ENCODE peak calls at places on chromosome 18, in nine cellular contexts. One of them, this sample, is unnamed.

GRCh38 chr18:61530681-61531080 is 197.5 kb downstream of the CDH20 start:
- DNase-seq in GM10248: no peak
- DNase-seq in progenitor cell of endocrine pancreas: no peak
- DNase-seq in cardiac muscle cell: no peak
- DNase-seq in heart right ventricle: no peak
- DNase-seq in GM23338: no peak
- DNase-seq in H1: no peak
- DNase-seq in neural crest cell: no peak
- DNase-seq in B cell: no peak
- DNase-seq in this sample: no peak

GRCh38 chr18:52216104-52216503 is 123.9 kb upstream of the DCC start:
- DNase-seq in cardiac muscle cell: no peak
- DNase-seq in heart right ventricle: no peak
- DNase-seq in H1: no peak
- DNase-seq in GM10248: no peak
- DNase-seq in neural crest cell: no peak
- DNase-seq in progenitor cell of endocrine pancreas: no peak
- DNase-seq in GM23338: no peak
- DNase-seq in B cell: no peak
- DNase-seq in this sample: no peak

GRCh38 chr18:48330016-48330991 is 78.9 kb downstream of the ZBTB7C start:
- DNase-seq in cardiac muscle cell: no peak
- DNase-seq in H1: no peak
- DNase-seq in neural crest cell: no peak
- DNase-seq in progenitor cell of endocrine pancreas: no peak
- DNase-seq in B cell: no peak
- DNase-seq in heart right ventricle: no peak
- DNase-seq in GM23338: no peak
- DNase-seq in GM10248: no peak
- DNase-seq in this sample: no peak

GRCh38 chr18:49591271-49591670 is 29.4 kb downstream of the LIPG start:
- DNase-seq in GM10248: no peak
- DNase-seq in H1: no peak
- DNase-seq in heart right ventricle: no peak
- DNase-seq in GM23338: no peak
- DNase-seq in cardiac muscle cell: no peak
- DNase-seq in progenitor cell of endocrine pancreas: no peak
- DNase-seq in B cell: no peak
- DNase-seq in neural crest cell: no peak
- DNase-seq in this sample: no peak

GRCh38 chr18:50356036-50356945 is 18.6 kb upstream of the SKA1 start:
- DNase-seq in H1: no peak
- DNase-seq in cardiac muscle cell: peak
- DNase-seq in B cell: no peak
- DNase-seq in neural crest cell: no peak
- DNase-seq in progenitor cell of endocrine pancreas: no peak
- DNase-seq in heart right ventricle: no peak
- DNase-seq in GM23338: peak
- DNase-seq in GM10248: peak
- DNase-seq in this sample: no peak

GRCh38 chr18:69257861-69258458 is 142.7 kb upstream of the DOK6 start:
- DNase-seq in progenitor cell of endocrine pancreas: no peak
- DNase-seq in cardiac muscle cell: no peak
- DNase-seq in heart right ventricle: no peak
- DNase-seq in B cell: no peak
- DNase-seq in H1: no peak
- DNase-seq in GM10248: no peak
- DNase-seq in GM23338: no peak
- DNase-seq in neural crest cell: no peak
- DNase-seq in this sample: no peak

GRCh38 chr18:26547302-26548143 is 830 bp downstream of the KCTD1 start:
- DNase-seq in H1: peak
- DNase-seq in neural crest cell: peak
- DNase-seq in B cell: peak
- DNase-seq in GM23338: peak
- DNase-seq in GM10248: peak
- DNase-seq in cardiac muscle cell: peak
- DNase-seq in progenitor cell of endocrine pancreas: peak
- DNase-seq in heart right ventricle: peak
- DNase-seq in this sample: peak

GRCh38 chr18:44510376-44510775 is 170.3 kb upstream of the SETBP1 start:
- DNase-seq in GM10248: no peak
- DNase-seq in H1: no peak
- DNase-seq in neural crest cell: no peak
- DNase-seq in GM23338: no peak
- DNase-seq in B cell: no peak
- DNase-seq in heart right ventricle: no peak
- DNase-seq in cardiac muscle cell: no peak
- DNase-seq in progenitor cell of endocrine pancreas: no peak
- DNase-seq in this sample: no peak

GRCh38 chr18:78517973-78518372 is 461.6 kb upstream of the SALL3 start:
- DNase-seq in heart right ventricle: no peak
- DNase-seq in GM10248: no peak
- DNase-seq in progenitor cell of endocrine pancreas: no peak
- DNase-seq in B cell: no peak
- DNase-seq in H1: no peak
- DNase-seq in cardiac muscle cell: no peak
- DNase-seq in neural crest cell: no peak
- DNase-seq in GM23338: no peak
- DNase-seq in this sample: no peak

GRCh38 chr18:23238651-23239349 is 103.5 kb downstream of the CABLES1 start:
- DNase-seq in GM10248: no peak
- DNase-seq in H1: no peak
- DNase-seq in B cell: no peak
- DNase-seq in heart right ventricle: no peak
- DNase-seq in progenitor cell of endocrine pancreas: no peak
- DNase-seq in cardiac muscle cell: no peak
- DNase-seq in GM23338: peak
- DNase-seq in neural crest cell: no peak
- DNase-seq in this sample: no peak

DNA sequence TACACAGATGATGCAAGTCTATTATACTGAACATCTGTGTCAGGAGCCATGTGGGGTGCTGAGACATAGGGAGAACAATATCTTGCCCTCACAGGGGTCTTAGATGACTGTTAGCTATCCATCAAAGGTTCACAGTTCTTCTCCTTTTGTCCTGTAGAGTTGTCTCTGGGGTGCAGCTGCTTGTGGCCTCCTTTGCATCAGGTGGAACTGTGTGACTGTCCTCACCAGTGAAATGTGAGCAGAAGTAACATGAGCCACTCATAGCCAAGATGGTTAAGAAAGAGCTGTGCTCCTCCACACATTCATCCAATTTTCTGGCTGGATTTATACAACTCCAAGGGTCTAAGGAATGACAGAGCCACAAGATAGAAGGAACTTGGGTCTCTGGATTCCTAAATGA is 56.0 kb upstream of the ST8SIA3 start:
- DNase-seq in GM23338: no peak
- DNase-seq in neural crest cell: no peak
- DNase-seq in cardiac muscle cell: no peak
- DNase-seq in B cell: no peak
- DNase-seq in H1: no peak
- DNase-seq in progenitor cell of endocrine pancreas: no peak
- DNase-seq in heart right ventricle: no peak
- DNase-seq in GM10248: no peak
- DNase-seq in this sample: no peak
- TF ChIP-seq CTCF in GM23338: no peak
- TF ChIP-seq CTCF in neural crest cell: no peak
- TF ChIP-seq CTCF in cardiac muscle cell: no peak
- TF ChIP-seq CTCF in B cell: no peak
- TF ChIP-seq CTCF in H1: no peak
- TF ChIP-seq CTCF in progenitor cell of endocrine pancreas: no peak
- TF ChIP-seq CTCF in heart right ventricle: no peak
- TF ChIP-seq CTCF in GM10248: no peak
- TF ChIP-seq CTCF in this sample: no peak

GRCh38 chr18:11963991-11964484 is 17.3 kb upstream of the IMPA2 start:
- DNase-seq in progenitor cell of endocrine pancreas: no peak
- DNase-seq in GM10248: no peak
- DNase-seq in neural crest cell: no peak
- DNase-seq in heart right ventricle: no peak
- DNase-seq in cardiac muscle cell: no peak
- DNase-seq in H1: no peak
- DNase-seq in B cell: no peak
- DNase-seq in GM23338: peak
- DNase-seq in this sample: no peak
- TF ChIP-seq CTCF in progenitor cell of endocrine pancreas: no peak
- TF ChIP-seq CTCF in GM10248: no peak
- TF ChIP-seq CTCF in neural crest cell: no peak
- TF ChIP-seq CTCF in heart right ventricle: no peak
- TF ChIP-seq CTCF in cardiac muscle cell: peak
- TF ChIP-seq CTCF in H1: no peak
- TF ChIP-seq CTCF in B cell: no peak
- TF ChIP-seq CTCF in GM23338: no peak
- TF ChIP-seq CTCF in this sample: no peak

GRCh38 chr18:76005632-76006031 is 489.4 kb downstream of the ZNF516 start:
- DNase-seq in GM10248: no peak
- DNase-seq in H1: no peak
- DNase-seq in GM23338: no peak
- DNase-seq in neural crest cell: no peak
- DNase-seq in B cell: no peak
- DNase-seq in heart right ventricle: no peak
- DNase-seq in cardiac muscle cell: no peak
- DNase-seq in progenitor cell of endocrine pancreas: no peak
- DNase-seq in this sample: no peak
- TF ChIP-seq CTCF in GM10248: no peak
- TF ChIP-seq CTCF in H1: no peak
- TF ChIP-seq CTCF in GM23338: no peak
- TF ChIP-seq CTCF in neural crest cell: no peak
- TF ChIP-seq CTCF in B cell: no peak
- TF ChIP-seq CTCF in heart right ventricle: no peak
- TF ChIP-seq CTCF in cardiac muscle cell: no peak
- TF ChIP-seq CTCF in progenitor cell of endocrine pancreas: no peak
- TF ChIP-seq CTCF in this sample: no peak

GRCh38 chr18:72541871-72542690 is 2.1 kb downstream of the CBLN2 start:
- DNase-seq in GM23338: peak
- DNase-seq in cardiac muscle cell: peak
- DNase-seq in GM10248: no peak
- DNase-seq in heart right ventricle: no peak
- DNase-seq in B cell: peak
- DNase-seq in neural crest cell: peak
- DNase-seq in progenitor cell of endocrine pancreas: peak
- DNase-seq in H1: peak
- DNase-seq in this sample: no peak

GRCh38 chr18:72543362-72544055 is 633 bp downstream of the CBLN2 start:
- DNase-seq in progenitor cell of endocrine pancreas: no peak
- DNase-seq in cardiac muscle cell: peak
- DNase-seq in H1: peak
- DNase-seq in GM10248: no peak
- DNase-seq in B cell: peak
- DNase-seq in GM23338: peak
- DNase-seq in neural crest cell: no peak
- DNase-seq in heart right ventricle: no peak
- DNase-seq in this sample: no peak

GRCh38 chr18:72544092-72544886 is at the start of gene CBLN2:
- DNase-seq in cardiac muscle cell: peak
- DNase-seq in GM23338: peak
- DNase-seq in neural crest cell: peak
- DNase-seq in GM10248: peak
- DNase-seq in progenitor cell of endocrine pancreas: peak
- DNase-seq in heart right ventricle: peak
- DNase-seq in B cell: peak
- DNase-seq in H1: peak
- DNase-seq in this sample: no peak

GRCh38 chr18:72539861-72540260 is 4.3 kb downstream of the CBLN2 start:
- DNase-seq in GM10248: no peak
- DNase-seq in cardiac muscle cell: no peak
- DNase-seq in neural crest cell: no peak
- DNase-seq in B cell: no peak
- DNase-seq in GM23338: no peak
- DNase-seq in heart right ventricle: no peak
- DNase-seq in H1: no peak
- DNase-seq in progenitor cell of endocrine pancreas: no peak
- DNase-seq in this sample: no peak

DNA sequence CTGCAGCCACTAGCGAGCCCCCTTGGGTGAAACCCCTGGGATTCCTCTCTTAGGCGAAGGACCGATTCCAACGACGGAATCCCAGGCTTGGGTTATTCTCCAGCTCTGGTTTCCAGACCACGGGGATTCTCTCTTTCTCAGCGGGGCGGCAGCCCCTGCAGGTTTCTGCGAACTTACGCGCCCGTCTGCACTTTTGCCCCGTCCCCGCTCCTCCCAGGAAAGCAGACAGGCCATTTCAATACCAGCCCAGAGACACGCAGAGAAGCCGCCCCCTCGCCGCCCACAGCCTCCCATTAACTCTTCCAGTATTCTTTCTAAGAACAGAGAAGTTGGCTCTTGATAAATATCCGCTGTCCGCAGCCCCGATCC is 1.2 kb downstream of the CBLN2 start:
- DNase-seq in B cell: peak
- DNase-seq in GM10248: no peak
- DNase-seq in GM23338: peak
- DNase-seq in neural crest cell: peak
- DNase-seq in cardiac muscle cell: peak
- DNase-seq in heart right ventricle: no peak
- DNase-seq in progenitor cell of endocrine pancreas: no peak
- DNase-seq in H1: no peak
- DNase-seq in this sample: no peak
- TF ChIP-seq CTCF in B cell: no peak
- TF ChIP-seq CTCF in GM10248: no peak
- TF ChIP-seq CTCF in GM23338: no peak
- TF ChIP-seq CTCF in neural crest cell: no peak
- TF ChIP-seq CTCF in cardiac muscle cell: no peak
- TF ChIP-seq CTCF in heart right ventricle: no peak
- TF ChIP-seq CTCF in progenitor cell of endocrine pancreas: no peak
- TF ChIP-seq CTCF in H1: no peak
- TF ChIP-seq CTCF in this sample: no peak

GRCh38 chr18:60413944-60414547 is 41.5 kb upstream of the MC4R start:
- DNase-seq in progenitor cell of endocrine pancreas: no peak
- DNase-seq in neural crest cell: no peak
- DNase-seq in GM23338: peak
- DNase-seq in cardiac muscle cell: peak
- DNase-seq in H1: peak
- DNase-seq in GM10248: no peak
- DNase-seq in heart right ventricle: no peak
- DNase-seq in B cell: no peak
- DNase-seq in this sample: no peak

GRCh38 chr18:60411715-60412114 is 39.1 kb upstream of the MC4R start:
- DNase-seq in neural crest cell: no peak
- DNase-seq in cardiac muscle cell: peak
- DNase-seq in B cell: no peak
- DNase-seq in GM23338: peak
- DNase-seq in H1: no peak
- DNase-seq in GM10248: no peak
- DNase-seq in heart right ventricle: no peak
- DNase-seq in progenitor cell of endocrine pancreas: no peak
- DNase-seq in this sample: no peak
- TF ChIP-seq CTCF in neural crest cell: no peak
- TF ChIP-seq CTCF in cardiac muscle cell: no peak
- TF ChIP-seq CTCF in B cell: no peak
- TF ChIP-seq CTCF in GM23338: peak
- TF ChIP-seq CTCF in H1: peak
- TF ChIP-seq CTCF in GM10248: no peak
- TF ChIP-seq CTCF in heart right ventricle: no peak
- TF ChIP-seq CTCF in progenitor cell of endocrine pancreas: peak
- TF ChIP-seq CTCF in this sample: no peak

DNA sequence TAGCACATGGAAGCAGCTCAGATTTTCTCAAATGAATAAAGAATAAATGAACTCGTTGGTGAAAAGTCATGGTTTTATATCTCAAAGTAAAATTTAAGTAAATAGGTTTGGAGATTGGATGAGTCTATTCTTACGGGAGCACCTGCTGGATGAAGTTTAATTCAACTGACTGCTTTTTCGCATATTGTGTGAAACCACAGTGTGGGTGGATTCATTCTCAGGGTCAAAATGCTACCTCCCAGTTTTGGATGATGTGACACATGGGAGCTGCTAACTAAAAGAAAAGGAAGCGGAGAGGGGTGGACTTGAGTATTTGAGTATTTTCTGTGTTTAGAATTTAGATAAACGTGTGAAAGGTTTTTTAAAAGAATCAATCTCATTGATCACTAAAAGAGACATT is 91.2 kb upstream of the NOL4 start:
- DNase-seq in neural crest cell: no peak
- DNase-seq in H1: no peak
- DNase-seq in cardiac muscle cell: no peak
- DNase-seq in GM10248: no peak
- DNase-seq in GM23338: no peak
- DNase-seq in progenitor cell of endocrine pancreas: no peak
- DNase-seq in heart right ventricle: no peak
- DNase-seq in B cell: no peak
- DNase-seq in this sample: no peak
- TF ChIP-seq CTCF in neural crest cell: no peak
- TF ChIP-seq CTCF in H1: no peak
- TF ChIP-seq CTCF in cardiac muscle cell: no peak
- TF ChIP-seq CTCF in GM10248: no peak
- TF ChIP-seq CTCF in GM23338: no peak
- TF ChIP-seq CTCF in progenitor cell of endocrine pancreas: no peak
- TF ChIP-seq CTCF in heart right ventricle: no peak
- TF ChIP-seq CTCF in B cell: no peak
- TF ChIP-seq CTCF in this sample: no peak